ENCODE peak calls at places on chromosomes 13 and 19, in four cellular contexts. V is NCI-H510A treated with DMSO at 0.1 percent for 48 hours, Y is IMR-90, Q is RCC 7860. L is an unnamed sample.

GRCh38 chr13:26538363-26539317 is 18.8 kb upstream of the WASF3 start:
- DNase-seq in V (no peak), Y (no peak), Q (no peak), L (no peak)

GRCh38 chr19:33132425-33132824 is 511 bp downstream of the WDR88 start:
- DNase-seq in V (no peak), Y (no peak), Q (no peak), L (no peak)

GRCh38 chr13:27001705-27002104 is 169.9 kb downstream of the USP12 start:
- DNase-seq in V (peak), Y (no peak), Q (no peak), L (no peak)

GRCh38 chr19:8194528-8195275 is 14.5 kb upstream of the CERS4 start:
- DNase-seq in V (no peak), Y (no peak), Q (no peak), L (no peak)

GRCh38 chr19:35334064-35334753 is 5.2 kb downstream of the CD22 start:
- DNase-seq in V (no peak), Y (no peak), Q (no peak), L (no peak)

GRCh38 chr19:406121-406711 is 2.7 kb downstream of the C2CD4C start:
- DNase-seq in V (no peak), Y (no peak), Q (no peak), L (no peak)

GRCh38 chr13:43805071-43805468 is 18.3 kb upstream of the ENOX1 start:
- DNase-seq in V (no peak), Y (peak), Q (peak), L (no peak)

GRCh38 chr19:16216744-16217670 is 19.3 kb downstream of the AP1M1 start:
- DNase-seq in V (peak), Y (no peak), Q (no peak), L (no peak)

GRCh38 chr13:38415233-38415632 is 65.6 kb downstream of the UFM1 start:
- DNase-seq in V (no peak), Y (no peak), Q (no peak), L (no peak)

GRCh38 chr13:60226507-60226906 is 62.8 kb upstream of the DIAPH3 start:
- DNase-seq in V (peak), Y (peak), Q (no peak), L (no peak)

GRCh38 chr19:2049741-2050348 is 1.2 kb downstream of the MKNK2 start:
- DNase-seq in V (peak), Y (peak), Q (peak), L (peak)

GRCh38 chr19:39335168-39335567 is 675 bp downstream of the GMFG start:
- DNase-seq in V (no peak), Y (no peak), Q (no peak), L (no peak)

L was measured in KG1.